ENCODE peak calls at places on chromosomes 6 and 20, in six cellular contexts. J is fibroblast of lung, D is T-helper 17 cell, G is WERI-Rb-1, K is right lobe of liver, Z is iPS DF 6.9. Q is an unnamed sample.

GRCh38 chr6:112925702-112926101 is 578.6 kb downstream of the RFPL4B start:
- DNase-seq in J (no peak), D (no peak), G (no peak), K (no peak), Z (no peak), Q (no peak)

GRCh38 chr6:119273799-119274595 is 75.6 kb downstream of the MAN1A1 start:
- DNase-seq in J (peak; percentile 97), D (no peak), G (no peak), K (no peak), Z (no peak), Q (no peak)

GRCh38 chr6:89520730-89521129 is 87.8 kb downstream of the ANKRD6 start:
- DNase-seq in J (no peak), D (no peak), G (no peak), K (no peak), Z (no peak), Q (no peak)

GRCh38 chr6:105522626-105523322 is 119.9 kb upstream of the PREP start:
- DNase-seq in J (peak; percentile 14), D (no peak), G (no peak), K (no peak), Z (no peak), Q (no peak)

GRCh38 chr20:40493071-40493470 is 196.0 kb downstream of the MAFB start:
- DNase-seq in J (peak; percentile 91), D (no peak), G (no peak), K (peak; percentile 69), Z (no peak), Q (no peak)

GRCh38 chr6:123329337-123329736 is 307.4 kb downstream of the TRDN start:
- DNase-seq in J (no peak), D (no peak), G (no peak), K (no peak), Z (no peak), Q (no peak)

GRCh38 chr6:104601756-104602155 is 258.0 kb downstream of the HACE1 start:
- DNase-seq in J (peak; percentile 2), D (no peak), G (no peak), K (no peak), Z (no peak), Q (no peak)

GRCh38 chr6:150566486-150566885 is 33.2 kb upstream of the PLEKHG1 start:
- DNase-seq in J (no peak), D (no peak), G (no peak), K (no peak), Z (no peak), Q (no peak)

GRCh38 chr6:138897031-138897430 is 91.0 kb downstream of the REPS1 start:
- DNase-seq in J (no peak), D (no peak), G (no peak), K (no peak), Z (no peak), Q (peak; percentile 67)

GRCh38 chr6:138330763-138331162 is 46.9 kb upstream of the SMIM28 start:
- DNase-seq in J (no peak), D (no peak), G (no peak), K (no peak), Z (no peak), Q (no peak)

GRCh38 chr6:18307006-18307405 is 42.7 kb upstream of the DEK start:
- DNase-seq in J (no peak), D (no peak), G (no peak), K (no peak), Z (no peak), Q (no peak)

GRCh38 chr20:46299078-46299477 is 9.2 kb downstream of the CDH22 start:
- DNase-seq in J (no peak), D (no peak), G (no peak), K (no peak), Z (no peak), Q (no peak)

GRCh38 chr6:10465633-10466499 is 51.0 kb upstream of the TFAP2A start:
- DNase-seq in J (peak; percentile 41), D (no peak), G (peak; percentile 88), K (no peak), Z (peak; percentile 79), Q (peak; percentile 37)

GRCh38 chr20:63553933-63554290 is at the start of gene FNDC11:
- DNase-seq in J (no peak), D (no peak), G (peak; percentile 35), K (no peak), Z (no peak), Q (no peak)

GRCh38 chr20:10467985-10468845 is 33.1 kb downstream of the SLX4IP start:
- DNase-seq in J (no peak), D (no peak), G (no peak), K (no peak), Z (no peak), Q (no peak)

GRCh38 chr6:132147530-132148011 is 196.4 kb upstream of the CCN2 start:
- DNase-seq in J (no peak), D (no peak), G (no peak), K (no peak), Z (no peak), Q (peak; percentile 18)

GRCh38 chr20:48080583-48080982 is 295.3 kb upstream of the SULF2 start:
- DNase-seq in J (no peak), D (no peak), G (no peak), K (no peak), Z (no peak), Q (no peak)

GRCh38 chr6:166940643-166941068 is 15.7 kb downstream of the RNASET2 start:
- DNase-seq in J (peak; percentile 5), D (no peak), G (no peak), K (no peak), Z (no peak), Q (no peak)

GRCh38 chr20:19701449-19701848 is 56.6 kb upstream of the RIN2 start:
- DNase-seq in J (no peak), D (no peak), G (no peak), K (no peak), Z (no peak), Q (no peak)

GRCh38 chr6:158402184-158402583 is 89.9 kb downstream of the TULP4 start:
- DNase-seq in J (no peak), D (no peak), G (no peak), K (no peak), Z (no peak), Q (no peak)

GRCh38 chr6:17490724-17491123 is 97.3 kb downstream of the CAP2 start:
- DNase-seq in J (peak; percentile 37), D (no peak), G (no peak), K (no peak), Z (no peak), Q (peak; percentile 73)

GRCh38 chr6:106805017-106805335 is 169.6 kb downstream of the CD24 start:
- DNase-seq in J (no peak), D (no peak), G (no peak), K (no peak), Z (no peak), Q (no peak)

GRCh38 chr6:43893073-43893472 is 123.1 kb downstream of the VEGFA start:
- DNase-seq in J (no peak), D (no peak), G (no peak), K (no peak), Z (no peak), Q (no peak)

GRCh38 chr6:113564401-113565161 is 292.6 kb upstream of the MARCKS start:
- DNase-seq in J (peak; percentile 94), D (no peak), G (peak; percentile 97), K (peak; percentile 78), Z (peak; percentile 79), Q (peak; percentile 88)

GRCh38 chr20:44017211-44017610 is 102.6 kb downstream of the TOX2 start:
- DNase-seq in J (no peak), D (no peak), G (no peak), K (no peak), Z (no peak), Q (no peak)

GRCh38 chr20:44017905-44018683 is 103.4 kb downstream of the TOX2 start:
- DNase-seq in J (peak; percentile 93), D (no peak), G (no peak), K (no peak), Z (no peak), Q (peak; percentile 100)

GRCh38 chr20:44014807-44015732 is 100.4 kb downstream of the TOX2 start:
- DNase-seq in J (peak; percentile 49), D (no peak), G (no peak), K (no peak), Z (no peak), Q (no peak)

GRCh38 chr20:44016525-44016924 is 101.9 kb downstream of the TOX2 start:
- DNase-seq in J (no peak), D (no peak), G (no peak), K (no peak), Z (no peak), Q (no peak)

DNA sequence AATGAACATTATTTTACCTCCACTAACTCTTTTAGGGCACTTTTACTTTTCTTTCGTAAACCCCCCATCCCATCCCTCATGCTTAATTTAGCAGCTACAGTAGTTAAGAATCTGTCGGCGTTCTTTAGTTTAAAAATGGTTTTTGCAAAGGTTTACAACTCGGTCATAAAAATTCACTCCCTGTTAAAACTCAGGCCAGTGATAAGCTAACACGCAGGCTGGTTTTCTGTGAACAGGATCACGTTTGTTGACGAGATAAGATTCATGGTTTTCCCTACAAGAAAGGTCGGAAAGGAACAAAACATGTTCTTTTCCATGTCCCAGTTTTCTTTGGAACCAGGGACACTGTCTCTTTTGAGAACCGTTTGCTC is 101.1 kb downstream of the TOX2 start:
- DNase-seq in J (no peak), D (no peak), G (no peak), K (no peak), Z (no peak), Q (no peak)
- H3K9me3 ChIP-seq in J (no peaks in the 10 kb centered on the region), D (no peaks in the 10 kb centered on the region), G (no peaks in the 10 kb centered on the region), K (no peaks in the 10 kb centered on the region), Z (no peaks in the 10 kb centered on the region), Q (no peaks in the 10 kb centered on the region)

DNA sequence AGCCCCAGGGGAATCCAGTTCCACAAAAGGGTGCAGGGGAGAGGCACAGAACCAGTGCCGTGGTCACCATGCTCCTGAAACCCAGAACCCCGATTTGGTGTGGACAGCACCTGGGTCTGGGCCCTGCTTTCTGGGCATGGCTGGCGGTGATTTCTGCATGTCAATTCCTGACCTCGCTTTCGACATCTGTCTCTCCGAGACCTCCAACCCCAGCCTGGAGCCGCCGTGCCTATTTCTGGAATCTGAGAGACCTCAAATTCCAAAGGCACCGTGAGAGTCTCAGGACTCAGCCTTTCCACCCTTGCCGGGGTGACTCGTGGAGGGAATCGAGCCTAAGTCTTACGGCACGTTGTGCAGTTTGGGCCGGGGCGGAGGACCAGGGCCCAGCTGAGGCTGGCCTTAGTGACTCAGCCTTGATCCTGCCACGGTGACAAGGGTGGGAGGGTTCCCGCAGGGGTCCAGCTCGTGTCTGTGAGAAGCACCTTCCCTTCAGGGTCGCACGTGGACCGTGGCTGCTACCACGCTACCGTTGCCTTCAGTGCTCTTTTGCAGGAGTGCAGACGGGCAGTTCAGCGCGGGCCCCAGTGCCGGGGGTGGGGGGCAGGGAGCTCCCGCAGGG is 133.7 kb downstream of the PXDC1 start:
- DNase-seq in J (no peak), D (no peak), G (no peak), K (no peak), Z (no peak), Q (no peak)
- H3K9me3 ChIP-seq in J (no peaks in the 10 kb centered on the region), D (no peaks in the 10 kb centered on the region), G (no peaks in the 10 kb centered on the region), K (no peaks in the 10 kb centered on the region), Z (no peaks in the 10 kb centered on the region), Q (no peaks in the 10 kb centered on the region)

GRCh38 chr6:170135041-170135440 is 155.8 kb downstream of the DLL1 start:
- DNase-seq in J (no peak), D (no peak), G (no peak), K (peak; percentile 15), Z (no peak), Q (no peak)
- H3K9me3 ChIP-seq in J (no peaks in the 10 kb centered on the region), D (no peaks in the 10 kb centered on the region), G (peaks cover 9% of the 10 kb centered on the region), K (no peaks in the 10 kb centered on the region), Z (no peaks in the 10 kb centered on the region), Q (no peaks in the 10 kb centered on the region)

DNA sequence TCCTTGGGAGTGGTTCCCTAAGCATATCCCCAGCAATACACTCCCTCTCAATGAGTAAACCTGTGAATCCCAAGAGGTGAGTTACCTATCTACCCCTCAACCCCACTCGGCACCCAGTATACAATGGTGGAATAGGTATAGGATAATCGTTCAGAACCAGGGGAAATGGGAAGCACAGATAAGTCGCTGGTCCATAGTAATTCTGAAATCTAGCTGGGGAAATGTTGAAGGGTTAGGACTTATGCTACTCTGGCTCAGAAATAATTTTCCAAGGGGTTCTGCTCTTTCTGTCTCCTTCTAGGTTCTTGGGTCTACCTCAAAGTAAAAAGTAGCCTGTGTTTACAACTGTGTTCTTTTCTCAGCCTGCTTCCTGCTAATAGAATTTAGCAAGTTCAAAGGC is 62.3 kb upstream of the NNAT start:
- DNase-seq in J (no peak), D (no peak), G (no peak), K (no peak), Z (no peak), Q (no peak)
- H3K9me3 ChIP-seq in J (no peaks in the 10 kb centered on the region), D (peaks cover 12% of the 10 kb centered on the region), G (peaks cover 22% of the 10 kb centered on the region), K (no peaks in the 10 kb centered on the region), Z (no peaks in the 10 kb centered on the region), Q (peaks cover 24% of the 10 kb centered on the region)

Q was measured in SJCRH30.